ENCODE peak calls at places on chromosomes 7 and 10, in seven cellular contexts. H is mesendoderm, S is H1, X is mesenchymal stem cell, M is neuronal stem cell, E is H9, K is trophoblast cell. O is an unnamed sample.

GRCh38 chr10:76297787-76298281 is 866.4 kb downstream of the LRMDA start:
- DNase-seq in E (no peak), H (no peak), M (no peak), S (no peak), K (no peak), X (no peak), O (no peak)

GRCh38 chr10:49844775-49845561 is 82.8 kb upstream of the OGDHL start:
- DNase-seq in S (no peak), K (no peak), X (peak), H (no peak), M (no peak), E (no peak), O (peak)

GRCh38 chr7:5234852-5235831 is 45.1 kb downstream of the WIPI2 start:
- DNase-seq in S (no peak), M (no peak), K (peak), H (no peak), E (no peak), X (no peak), O (peak)

GRCh38 chr10:62031522-62031921 is 130.0 kb downstream of the ARID5B start:
- DNase-seq in X (no peak), K (no peak), M (no peak), E (no peak), H (no peak), S (no peak), O (no peak)

GRCh38 chr10:62025901-62026879 is 124.7 kb downstream of the ARID5B start:
- DNase-seq in M (no peak), X (peak), H (no peak), E (no peak), K (no peak), S (no peak), O (peak)

GRCh38 chr7:135697276-135698049 is 30.5 kb downstream of the SLC13A4 start:
- DNase-seq in E (no peak), H (peak), S (no peak), X (no peak), K (no peak), M (no peak), O (no peak)

GRCh38 chr10:115092555-115093285 is 445 bp upstream of the ATRNL1 start:
- DNase-seq in K (no peak), E (peak), X (peak), S (peak), M (peak), H (peak), O (peak)

GRCh38 chr10:124282326-124282725 is 136.4 kb downstream of the OAT start:
- DNase-seq in K (no peak), E (no peak), S (no peak), X (no peak), M (no peak), H (no peak), O (no peak)

GRCh38 chr7:2012044-2012900 is 220.5 kb downstream of the MAD1L1 start:
- DNase-seq in X (no peak), K (no peak), S (no peak), E (no peak), M (no peak), H (no peak), O (no peak)

DNA sequence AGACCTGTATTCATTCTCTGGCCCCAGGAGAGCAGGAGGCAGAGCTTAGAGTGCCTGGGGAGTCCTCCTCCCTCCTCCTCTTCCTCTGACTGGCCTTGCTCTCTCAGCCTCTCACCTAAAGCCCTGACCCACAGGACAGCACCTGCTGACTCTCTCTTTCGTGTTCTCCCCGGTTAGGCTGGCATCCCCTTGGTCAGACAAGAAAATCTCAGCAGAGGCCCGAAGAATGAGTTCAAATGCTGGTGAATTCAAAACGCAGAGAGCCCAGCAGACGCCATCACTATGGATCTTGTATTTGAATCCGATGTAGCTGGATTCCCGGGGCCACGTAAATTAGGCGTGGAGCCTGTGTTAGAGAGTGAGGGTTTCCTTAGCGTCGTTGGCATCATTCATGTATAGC is 255.3 kb downstream of the KLF6 start:
- DNase-seq in K (no peak), H (no peak), M (no peak), E (no peak), S (no peak), X (no peak), O (no peak)
- H4K8ac ChIP-seq in K (no peak), H (no peak), M (no peak), E (no peak), S (no peak), X (peak), O (no peak)

GRCh38 chr7:120445276-120445675 is 172.3 kb downstream of the KCND2 start:
- DNase-seq in S (no peak), H (no peak), E (no peak), M (no peak), X (no peak), K (no peak), O (no peak)
- H4K8ac ChIP-seq in S (no peak), H (no peak), E (no peak), M (no peak), X (no peak), K (no peak), O (no peak)

DNA sequence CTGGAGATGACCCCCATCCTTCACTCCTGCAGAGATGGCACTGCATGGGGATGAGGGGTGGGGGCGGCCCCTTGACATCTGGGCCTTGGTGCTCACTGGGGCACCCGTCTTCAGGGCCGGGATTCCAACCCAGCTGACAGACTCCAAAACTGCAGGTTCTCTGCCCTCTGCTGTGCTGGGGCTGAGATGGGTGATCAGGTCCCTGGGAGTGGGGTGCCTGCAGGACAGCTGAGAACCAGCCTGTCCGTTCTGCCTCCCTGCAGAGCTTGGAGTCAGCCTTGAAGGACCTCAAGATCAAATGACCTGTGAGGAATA is 14.3 kb downstream of the PDAP1 start:
- DNase-seq in S (no peak), M (no peak), K (no peak), X (no peak), E (no peak), H (no peak), O (no peak)
- H4K8ac ChIP-seq in S (no peak), M (peak), K (no peak), X (peak), E (no peak), H (no peak), O (no peak)

GRCh38 chr10:4355346-4355745 is 470.7 kb upstream of the AKR1E2 start:
- DNase-seq in K (no peak), X (peak), S (no peak), M (no peak), H (no peak), E (no peak), O (no peak)

GRCh38 chr10:4354382-4354812 is 471.6 kb upstream of the AKR1E2 start:
- DNase-seq in H (no peak), E (no peak), M (no peak), K (peak), S (no peak), X (peak), O (peak)

GRCh38 chr10:4353059-4353655 is 472.9 kb upstream of the AKR1E2 start:
- DNase-seq in E (no peak), X (peak), H (peak), M (no peak), S (no peak), K (peak), O (peak)

GRCh38 chr10:4352566-4352961 is 473.4 kb upstream of the AKR1E2 start:
- DNase-seq in K (no peak), H (peak), E (no peak), X (peak), M (no peak), S (no peak), O (no peak)

GRCh38 chr10:4353964-4354363 is 472.0 kb upstream of the AKR1E2 start:
- DNase-seq in H (peak), X (peak), S (no peak), K (no peak), E (no peak), M (no peak), O (peak)
- H4K8ac ChIP-seq in H (no peak), X (no peak), S (no peak), K (no peak), E (no peak), M (no peak), O (no peak)

GRCh38 chr10:17564911-17565310 is 52.3 kb downstream of the HACD1 start:
- DNase-seq in S (no peak), K (no peak), E (no peak), M (no peak), H (no peak), X (no peak), O (no peak)

GRCh38 chr10:17563452-17563851 is 53.7 kb downstream of the HACD1 start:
- DNase-seq in E (no peak), H (peak), K (no peak), M (no peak), X (no peak), S (no peak), O (no peak)

GRCh38 chr10:17562572-17562971 is 54.6 kb downstream of the HACD1 start:
- DNase-seq in S (no peak), H (peak), M (no peak), K (no peak), E (no peak), X (peak), O (peak)

GRCh38 chr10:17557459-17557858 is 59.7 kb downstream of the HACD1 start:
- DNase-seq in M (no peak), E (no peak), H (no peak), X (no peak), K (no peak), S (no peak), O (no peak)

DNA sequence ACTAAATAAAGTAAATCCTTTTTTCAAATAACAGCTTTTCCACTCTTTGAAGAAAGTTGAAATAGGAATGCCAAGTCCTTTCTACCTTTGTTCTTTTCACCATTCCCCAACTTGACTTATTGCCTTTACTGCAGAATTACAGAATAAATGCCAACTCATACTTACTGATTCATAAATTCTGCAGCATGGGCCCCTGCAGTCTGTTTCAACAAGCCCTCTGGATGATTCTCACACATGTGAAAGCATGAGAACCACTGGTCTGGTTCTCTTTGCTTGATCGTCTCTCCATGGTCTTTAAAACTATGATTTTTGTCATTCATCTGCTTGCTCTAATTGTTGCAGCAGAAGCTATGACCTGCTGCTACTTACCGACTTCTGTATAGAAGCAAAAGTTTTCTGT is 56.0 kb downstream of the HACD1 start:
- DNase-seq in X (no peak), M (no peak), H (no peak), S (no peak), E (no peak), K (no peak), O (peak)
- H4K8ac ChIP-seq in X (no peak), M (no peak), H (no peak), S (no peak), E (no peak), K (no peak), O (no peak)

O was measured in IMR-90.